ENCODE peak calls at places on chromosomes 2 and 18, in eight cellular contexts. One of them, this sample, is unnamed.
A peak's percentile ranks its signal among the peaks of the same experiment; 100 is the strongest.

GRCh38 chr2:12412898-12413305 is 303.8 kb upstream of the TRIB2 start:
- DNase-seq in foreskin keratinocyte: no peak
- DNase-seq in GM18507: peak; percentile 7
- DNase-seq in substantia nigra: no peak
- DNase-seq in brain pericyte: no peak
- DNase-seq in T1000: peak; percentile 42
- DNase-seq in CD4-positive, alpha-beta T cell: no peak
- DNase-seq in anterior cingulate cortex: no peak
- DNase-seq in this sample: peak; percentile 75

GRCh38 chr2:63488118-63488713 is 100.1 kb downstream of the WDPCP start:
- DNase-seq in CD4-positive, alpha-beta T cell: no peak
- DNase-seq in anterior cingulate cortex: no peak
- DNase-seq in T1000: no peak
- DNase-seq in foreskin keratinocyte: no peak
- DNase-seq in GM18507: peak; percentile 1
- DNase-seq in substantia nigra: no peak
- DNase-seq in brain pericyte: no peak
- DNase-seq in this sample: peak; percentile 20

GRCh38 chr2:156589381-156590079 is 153.4 kb downstream of the GPD2 start:
- DNase-seq in GM18507: peak; percentile 5
- DNase-seq in brain pericyte: no peak
- DNase-seq in CD4-positive, alpha-beta T cell: no peak
- DNase-seq in T1000: no peak
- DNase-seq in substantia nigra: no peak
- DNase-seq in foreskin keratinocyte: peak; percentile 6
- DNase-seq in anterior cingulate cortex: peak; percentile 1
- DNase-seq in this sample: peak; percentile 27

GRCh38 chr18:36402765-36403396 is 105.4 kb downstream of the FHOD3 start:
- DNase-seq in anterior cingulate cortex: peak; percentile 38
- DNase-seq in substantia nigra: no peak
- DNase-seq in CD4-positive, alpha-beta T cell: no peak
- DNase-seq in brain pericyte: no peak
- DNase-seq in T1000: no peak
- DNase-seq in GM18507: no peak
- DNase-seq in foreskin keratinocyte: no peak
- DNase-seq in this sample: no peak

GRCh38 chr2:189076572-189076971 is 102.4 kb downstream of the COL3A1 start:
- DNase-seq in T1000: no peak
- DNase-seq in foreskin keratinocyte: no peak
- DNase-seq in substantia nigra: no peak
- DNase-seq in anterior cingulate cortex: no peak
- DNase-seq in brain pericyte: peak; percentile 41
- DNase-seq in CD4-positive, alpha-beta T cell: no peak
- DNase-seq in GM18507: no peak
- DNase-seq in this sample: no peak

GRCh38 chr2:85741811-85742507 is 11.8 kb upstream of the ATOH8 start:
- DNase-seq in substantia nigra: peak; percentile 69
- DNase-seq in brain pericyte: peak; percentile 92
- DNase-seq in foreskin keratinocyte: peak; percentile 51
- DNase-seq in CD4-positive, alpha-beta T cell: no peak
- DNase-seq in GM18507: no peak
- DNase-seq in T1000: no peak
- DNase-seq in anterior cingulate cortex: peak; percentile 90
- DNase-seq in this sample: peak; percentile 24

GRCh38 chr18:37335337-37335736 is 230.3 kb downstream of the CELF4 start:
- DNase-seq in brain pericyte: no peak
- DNase-seq in GM18507: no peak
- DNase-seq in T1000: no peak
- DNase-seq in foreskin keratinocyte: no peak
- DNase-seq in CD4-positive, alpha-beta T cell: no peak
- DNase-seq in substantia nigra: no peak
- DNase-seq in anterior cingulate cortex: no peak
- DNase-seq in this sample: no peak

GRCh38 chr2:232361646-232362045 is 16.9 kb upstream of the ALPP start:
- DNase-seq in T1000: no peak
- DNase-seq in brain pericyte: no peak
- DNase-seq in substantia nigra: no peak
- DNase-seq in foreskin keratinocyte: no peak
- DNase-seq in GM18507: no peak
- DNase-seq in CD4-positive, alpha-beta T cell: no peak
- DNase-seq in anterior cingulate cortex: no peak
- DNase-seq in this sample: no peak

GRCh38 chr18:79570266-79571201 is 109.1 kb upstream of the CTDP1 start:
- DNase-seq in CD4-positive, alpha-beta T cell: no peak
- DNase-seq in anterior cingulate cortex: no peak
- DNase-seq in brain pericyte: no peak
- DNase-seq in T1000: no peak
- DNase-seq in foreskin keratinocyte: peak; percentile 53
- DNase-seq in substantia nigra: no peak
- DNase-seq in GM18507: no peak
- DNase-seq in this sample: no peak

GRCh38 chr2:55590810-55591440 is 26.5 kb downstream of the PPP4R3B start:
- DNase-seq in T1000: no peak
- DNase-seq in foreskin keratinocyte: peak; percentile 75
- DNase-seq in GM18507: peak; percentile 17
- DNase-seq in CD4-positive, alpha-beta T cell: no peak
- DNase-seq in anterior cingulate cortex: no peak
- DNase-seq in brain pericyte: no peak
- DNase-seq in substantia nigra: no peak
- DNase-seq in this sample: no peak

GRCh38 chr2:241676665-241677064 is 9.9 kb downstream of the DTYMK start:
- DNase-seq in GM18507: no peak
- DNase-seq in foreskin keratinocyte: no peak
- DNase-seq in CD4-positive, alpha-beta T cell: no peak
- DNase-seq in T1000: no peak
- DNase-seq in substantia nigra: no peak
- DNase-seq in brain pericyte: no peak
- DNase-seq in anterior cingulate cortex: no peak
- DNase-seq in this sample: no peak

GRCh38 chr2:102103992-102104871 is 38.3 kb upstream of the IL1R1 start:
- DNase-seq in GM18507: no peak
- DNase-seq in T1000: peak; percentile 12
- DNase-seq in foreskin keratinocyte: no peak
- DNase-seq in brain pericyte: no peak
- DNase-seq in substantia nigra: no peak
- DNase-seq in anterior cingulate cortex: no peak
- DNase-seq in CD4-positive, alpha-beta T cell: no peak
- DNase-seq in this sample: no peak

GRCh38 chr2:240383871-240384700 is 51.4 kb upstream of the GPC1 start:
- DNase-seq in brain pericyte: no peak
- DNase-seq in GM18507: no peak
- DNase-seq in foreskin keratinocyte: no peak
- DNase-seq in substantia nigra: no peak
- DNase-seq in anterior cingulate cortex: no peak
- DNase-seq in CD4-positive, alpha-beta T cell: no peak
- DNase-seq in T1000: no peak
- DNase-seq in this sample: no peak

GRCh38 chr2:200575957-200576356 is 9.9 kb upstream of the AOX1 start:
- DNase-seq in T1000: no peak
- DNase-seq in foreskin keratinocyte: no peak
- DNase-seq in GM18507: no peak
- DNase-seq in CD4-positive, alpha-beta T cell: no peak
- DNase-seq in anterior cingulate cortex: no peak
- DNase-seq in substantia nigra: no peak
- DNase-seq in brain pericyte: no peak
- DNase-seq in this sample: peak; percentile 23

GRCh38 chr2:109065335-109065734 is 63.7 kb upstream of the SH3RF3 start:
- DNase-seq in brain pericyte: no peak
- DNase-seq in GM18507: no peak
- DNase-seq in anterior cingulate cortex: peak; percentile 13
- DNase-seq in substantia nigra: no peak
- DNase-seq in CD4-positive, alpha-beta T cell: no peak
- DNase-seq in foreskin keratinocyte: no peak
- DNase-seq in T1000: no peak
- DNase-seq in this sample: no peak

GRCh38 chr2:100008960-100009359 is 133.4 kb downstream of the AFF3 start:
- DNase-seq in GM18507: no peak
- DNase-seq in foreskin keratinocyte: no peak
- DNase-seq in T1000: no peak
- DNase-seq in substantia nigra: no peak
- DNase-seq in brain pericyte: no peak
- DNase-seq in anterior cingulate cortex: no peak
- DNase-seq in CD4-positive, alpha-beta T cell: no peak
- DNase-seq in this sample: no peak

GRCh38 chr18:36185901-36186460 is 1.3 kb upstream of the MOCOS start:
- DNase-seq in foreskin keratinocyte: no peak
- DNase-seq in GM18507: no peak
- DNase-seq in anterior cingulate cortex: no peak
- DNase-seq in substantia nigra: no peak
- DNase-seq in CD4-positive, alpha-beta T cell: no peak
- DNase-seq in T1000: no peak
- DNase-seq in brain pericyte: no peak
- DNase-seq in this sample: no peak

GRCh38 chr2:156430978-156431358 is 5.2 kb upstream of the GPD2 start:
- DNase-seq in substantia nigra: no peak
- DNase-seq in CD4-positive, alpha-beta T cell: no peak
- DNase-seq in anterior cingulate cortex: no peak
- DNase-seq in brain pericyte: no peak
- DNase-seq in foreskin keratinocyte: no peak
- DNase-seq in GM18507: peak; percentile 37
- DNase-seq in T1000: no peak
- DNase-seq in this sample: no peak

GRCh38 chr2:73050011-73050617 is 21.4 kb downstream of the SFXN5 start:
- DNase-seq in CD4-positive, alpha-beta T cell: no peak
- DNase-seq in brain pericyte: no peak
- DNase-seq in foreskin keratinocyte: no peak
- DNase-seq in GM18507: no peak
- DNase-seq in substantia nigra: no peak
- DNase-seq in anterior cingulate cortex: no peak
- DNase-seq in T1000: no peak
- DNase-seq in this sample: peak; percentile 60

GRCh38 chr2:58010599-58010998 is 36.0 kb upstream of the VRK2 start:
- DNase-seq in CD4-positive, alpha-beta T cell: no peak
- DNase-seq in foreskin keratinocyte: no peak
- DNase-seq in substantia nigra: no peak
- DNase-seq in T1000: no peak
- DNase-seq in brain pericyte: no peak
- DNase-seq in anterior cingulate cortex: no peak
- DNase-seq in GM18507: no peak
- DNase-seq in this sample: no peak

GRCh38 chr2:242035858-242036652 is 166.5 kb downstream of the RTP5 start:
- DNase-seq in anterior cingulate cortex: no peak
- DNase-seq in T1000: no peak
- DNase-seq in substantia nigra: no peak
- DNase-seq in GM18507: no peak
- DNase-seq in foreskin keratinocyte: no peak
- DNase-seq in CD4-positive, alpha-beta T cell: no peak
- DNase-seq in brain pericyte: no peak
- DNase-seq in this sample: no peak

GRCh38 chr2:72116081-72116533 is 31.6 kb downstream of the CYP26B1 start:
- DNase-seq in CD4-positive, alpha-beta T cell: no peak
- DNase-seq in foreskin keratinocyte: no peak
- DNase-seq in anterior cingulate cortex: no peak
- DNase-seq in substantia nigra: no peak
- DNase-seq in T1000: peak; percentile 68
- DNase-seq in GM18507: no peak
- DNase-seq in brain pericyte: no peak
- DNase-seq in this sample: peak; percentile 29

GRCh38 chr2:73588177-73588576 is 54.0 kb downstream of the NAT8 start:
- DNase-seq in foreskin keratinocyte: no peak
- DNase-seq in substantia nigra: no peak
- DNase-seq in anterior cingulate cortex: no peak
- DNase-seq in CD4-positive, alpha-beta T cell: no peak
- DNase-seq in T1000: no peak
- DNase-seq in brain pericyte: no peak
- DNase-seq in GM18507: no peak
- DNase-seq in this sample: peak; percentile 8

GRCh38 chr18:26813043-26813442 is 52.5 kb downstream of the AQP4 start:
- DNase-seq in T1000: peak; percentile 3
- DNase-seq in CD4-positive, alpha-beta T cell: no peak
- DNase-seq in substantia nigra: no peak
- DNase-seq in foreskin keratinocyte: peak; percentile 18
- DNase-seq in brain pericyte: no peak
- DNase-seq in anterior cingulate cortex: peak; percentile 22
- DNase-seq in GM18507: no peak
- DNase-seq in this sample: peak; percentile 23

GRCh38 chr2:103788875-103789715 is 1027.3 kb downstream of the TMEM182 start:
- DNase-seq in brain pericyte: no peak
- DNase-seq in foreskin keratinocyte: no peak
- DNase-seq in GM18507: no peak
- DNase-seq in CD4-positive, alpha-beta T cell: no peak
- DNase-seq in anterior cingulate cortex: peak; percentile 65
- DNase-seq in substantia nigra: no peak
- DNase-seq in T1000: peak; percentile 65
- DNase-seq in this sample: no peak

GRCh38 chr2:42965910-42966309 is 173.5 kb upstream of the HAAO start:
- DNase-seq in CD4-positive, alpha-beta T cell: no peak
- DNase-seq in brain pericyte: no peak
- DNase-seq in T1000: no peak
- DNase-seq in GM18507: no peak
- DNase-seq in anterior cingulate cortex: no peak
- DNase-seq in substantia nigra: no peak
- DNase-seq in foreskin keratinocyte: no peak
- DNase-seq in this sample: no peak

GRCh38 chr2:57080035-57080434 is 896.2 kb downstream of the CCDC85A start:
- DNase-seq in GM18507: no peak
- DNase-seq in CD4-positive, alpha-beta T cell: no peak
- DNase-seq in brain pericyte: no peak
- DNase-seq in foreskin keratinocyte: peak; percentile 17
- DNase-seq in anterior cingulate cortex: no peak
- DNase-seq in substantia nigra: no peak
- DNase-seq in T1000: no peak
- DNase-seq in this sample: no peak

GRCh38 chr2:43611987-43612894 is 16.4 kb upstream of the THADA start:
- DNase-seq in anterior cingulate cortex: peak; percentile 18
- DNase-seq in CD4-positive, alpha-beta T cell: peak; percentile 59
- DNase-seq in GM18507: no peak
- DNase-seq in brain pericyte: no peak
- DNase-seq in T1000: peak; percentile 61
- DNase-seq in foreskin keratinocyte: no peak
- DNase-seq in substantia nigra: no peak
- DNase-seq in this sample: peak; percentile 52

GRCh38 chr2:215617060-215617824 is 181.4 kb upstream of the FN1 start:
- DNase-seq in substantia nigra: no peak
- DNase-seq in brain pericyte: no peak
- DNase-seq in CD4-positive, alpha-beta T cell: no peak
- DNase-seq in GM18507: no peak
- DNase-seq in foreskin keratinocyte: no peak
- DNase-seq in T1000: no peak
- DNase-seq in anterior cingulate cortex: no peak
- DNase-seq in this sample: no peak

GRCh38 chr18:67608909-67609308 is 92.4 kb upstream of the DSEL start:
- DNase-seq in anterior cingulate cortex: no peak
- DNase-seq in substantia nigra: no peak
- DNase-seq in brain pericyte: no peak
- DNase-seq in T1000: no peak
- DNase-seq in GM18507: no peak
- DNase-seq in CD4-positive, alpha-beta T cell: no peak
- DNase-seq in foreskin keratinocyte: no peak
- DNase-seq in this sample: no peak

GRCh38 chr2:138272524-138273210 is 228.9 kb upstream of the SPOPL start:
- DNase-seq in CD4-positive, alpha-beta T cell: no peak
- DNase-seq in brain pericyte: no peak
- DNase-seq in substantia nigra: no peak
- DNase-seq in T1000: no peak
- DNase-seq in GM18507: no peak
- DNase-seq in foreskin keratinocyte: no peak
- DNase-seq in anterior cingulate cortex: no peak
- DNase-seq in this sample: no peak

GRCh38 chr2:100126897-100127401 is 15.4 kb downstream of the AFF3 start:
- DNase-seq in substantia nigra: no peak
- DNase-seq in anterior cingulate cortex: no peak
- DNase-seq in GM18507: no peak
- DNase-seq in foreskin keratinocyte: no peak
- DNase-seq in CD4-positive, alpha-beta T cell: no peak
- DNase-seq in brain pericyte: no peak
- DNase-seq in T1000: no peak
- DNase-seq in this sample: no peak

GRCh38 chr18:31065036-31065773 is 22.7 kb upstream of the DSC3 start:
- DNase-seq in anterior cingulate cortex: no peak
- DNase-seq in GM18507: no peak
- DNase-seq in substantia nigra: no peak
- DNase-seq in T1000: no peak
- DNase-seq in CD4-positive, alpha-beta T cell: no peak
- DNase-seq in brain pericyte: no peak
- DNase-seq in foreskin keratinocyte: no peak
- DNase-seq in this sample: no peak

GRCh38 chr18:50855976-50856772 is 22.7 kb upstream of the ME2 start:
- DNase-seq in substantia nigra: no peak
- DNase-seq in brain pericyte: no peak
- DNase-seq in T1000: no peak
- DNase-seq in anterior cingulate cortex: no peak
- DNase-seq in GM18507: no peak
- DNase-seq in foreskin keratinocyte: no peak
- DNase-seq in CD4-positive, alpha-beta T cell: no peak
- DNase-seq in this sample: no peak